ENCODE peak calls at places on chromosomes 4 and X, in seven cellular contexts. H is lower lobe of right lung, D is fibroblast of the aortic adventitia, R is nephron progenitor cell, X is H1, A is body of pancreas, E is GM03348. B is an unnamed sample.

GRCh38 chrX:1500701-1501624 is 36.0 kb downstream of the P2RY8 start:
- DNase-seq in H (no peak), D (no peak), R (no peak), X (peak), A (no peak), E (no peak), B (no peak)

GRCh38 chr4:152594981-152595916 is 59.4 kb upstream of the FBXW7 start:
- DNase-seq in H (no peak), D (no peak), R (no peak), X (peak), A (no peak), E (no peak), B (peak)

GRCh38 chr4:8547108-8547911 is 32.9 kb upstream of the GPR78 start:
- DNase-seq in H (no peak), D (peak), R (no peak), X (peak), A (peak), E (peak), B (no peak)

GRCh38 chr4:2787230-2788100 is 5.4 kb upstream of the SH3BP2 start:
- DNase-seq in H (peak), D (no peak), R (no peak), X (no peak), A (peak), E (no peak), B (no peak)

GRCh38 chr4:94457692-94458106 is 6.0 kb downstream of the PDLIM5 start:
- DNase-seq in H (no peak), D (no peak), R (peak), X (no peak), A (no peak), E (no peak), B (no peak)

GRCh38 chrX:129956145-129956544 is 26.3 kb upstream of the BCORL1 start:
- DNase-seq in H (no peak), D (no peak), R (no peak), X (no peak), A (no peak), E (no peak), B (no peak)

GRCh38 chrX:14027031-14027430 is 2.7 kb downstream of the GEMIN8 start:
- DNase-seq in H (no peak), D (no peak), R (no peak), X (no peak), A (peak), E (no peak), B (no peak)

GRCh38 chr4:86357608-86358007 is 2.2 kb downstream of the MAPK10 start:
- DNase-seq in H (no peak), D (no peak), R (no peak), X (no peak), A (no peak), E (no peak), B (no peak)

GRCh38 chr4:74094227-74094626 is 4.8 kb downstream of the CXCL2 start:
- DNase-seq in H (no peak), D (no peak), R (no peak), X (no peak), A (no peak), E (no peak), B (no peak)

GRCh38 chrX:134520860-134521390 is 61.0 kb downstream of the HPRT1 start:
- DNase-seq in H (no peak), D (peak), R (peak), X (no peak), A (peak), E (peak), B (peak)

GRCh38 chr4:7199129-7199725 is 6.9 kb downstream of the SORCS2 start:
- DNase-seq in H (peak), D (no peak), R (no peak), X (no peak), A (no peak), E (no peak), B (no peak)

GRCh38 chrX:15475486-15475885 is 17.6 kb downstream of the PIR start:
- DNase-seq in H (no peak), D (no peak), R (no peak), X (no peak), A (no peak), E (no peak), B (no peak)

GRCh38 chr4:66489783-66490452 is 819.6 kb upstream of the EPHA5 start:
- DNase-seq in H (no peak), D (peak), R (no peak), X (no peak), A (no peak), E (peak), B (no peak)

GRCh38 chrX:115939636-115940160 is 230.8 kb upstream of the AGTR2 start:
- DNase-seq in H (no peak), D (no peak), R (no peak), X (no peak), A (no peak), E (no peak), B (no peak)

GRCh38 chrX:125621588-125621927 is 301.9 kb downstream of the TEX13C start:
- DNase-seq in H (no peak), D (no peak), R (no peak), X (no peak), A (no peak), E (no peak), B (no peak)

GRCh38 chr4:167101035-167101434 is 133.3 kb downstream of the SPOCK3 start:
- DNase-seq in H (no peak), D (no peak), R (no peak), X (no peak), A (no peak), E (no peak), B (no peak)

GRCh38 chr4:150068300-150068699 is 9.9 kb upstream of the DCLK2 start:
- DNase-seq in H (no peak), D (no peak), R (no peak), X (no peak), A (no peak), E (no peak), B (no peak)

GRCh38 chr4:139453041-139453370 is 915 bp upstream of the RAB33B start:
- DNase-seq in H (no peak), D (no peak), R (no peak), X (no peak), A (peak), E (no peak), B (no peak)

GRCh38 chr4:105605493-105605892 is 53.1 kb downstream of the ARHGEF38 start:
- DNase-seq in H (no peak), D (peak), R (no peak), X (no peak), A (no peak), E (peak), B (peak)

GRCh38 chrX:1486749-1487361 is 34.1 kb upstream of the ASMTL start:
- DNase-seq in H (no peak), D (no peak), R (no peak), X (no peak), A (no peak), E (no peak), B (no peak)

GRCh38 chr4:112060212-112060611 is 85.0 kb upstream of the FAM241A start:
- DNase-seq in H (no peak), D (peak), R (no peak), X (no peak), A (no peak), E (peak), B (peak)

GRCh38 chr4:6663596-6664393 is 23.3 kb downstream of the MRFAP1 start:
- DNase-seq in H (no peak), D (no peak), R (no peak), X (no peak), A (no peak), E (peak), B (no peak)

GRCh38 chr4:57370691-57371090 is 260.5 kb upstream of the IGFBP7 start:
- DNase-seq in H (no peak), D (no peak), R (no peak), X (no peak), A (no peak), E (no peak), B (no peak)

GRCh38 chr4:149008415-149009025 is 566.3 kb upstream of the NR3C2 start:
- DNase-seq in H (no peak), D (no peak), R (no peak), X (no peak), A (no peak), E (no peak), B (no peak)

GRCh38 chrX:104318330-104319009 is 63.7 kb upstream of the ESX1 start:
- DNase-seq in H (no peak), D (peak), R (no peak), X (no peak), A (peak), E (peak), B (no peak)

GRCh38 chr4:82515705-82516104 is 46.1 kb downstream of the TMEM150C start:
- DNase-seq in H (no peak), D (peak), R (no peak), X (no peak), A (peak), E (peak), B (no peak)